ENCODE peak calls at places on chromosome 14, in seven cellular contexts. K is activated CD8-positive, alpha-beta memory T cell treated with anti-CD3 and anti-CD28 coated beads, Interleukin-2, amount 50 U/mL, for 4 hours; T is Panc1; V is DMS 273 treated with DMSO at 0.1 percent for 48 hours; N is fibroblast of pulmonary artery; E is fibroblast of the conjunctiva; S is NCI-H146. F is an unnamed sample.

GRCh38 chr14:99832326-99832725 is 39.1 kb downstream of the EML1 start:
- DNase-seq in S (no peak), V (no peak), N (no peak), E (no peak), T (no peak), K (no peak), F (no peak)

GRCh38 chr14:72611956-72612500 is 281.9 kb downstream of the DPF3 start:
- DNase-seq in K (no peak), V (no peak), S (no peak), T (no peak), E (no peak), N (no peak), F (no peak)

GRCh38 chr14:99522457-99522891 is 41.3 kb downstream of the CCNK start:
- DNase-seq in K (no peak), S (no peak), T (no peak), V (no peak), E (no peak), N (peak), F (peak)

GRCh38 chr14:33435911-33436310 is 497.2 kb downstream of the NPAS3 start:
- DNase-seq in E (peak), K (no peak), T (no peak), V (no peak), N (peak), S (no peak), F (peak)

GRCh38 chr14:30681752-30682355 is 59.7 kb downstream of the SCFD1 start:
- DNase-seq in N (peak), S (no peak), E (no peak), V (no peak), T (no peak), K (no peak), F (no peak)

GRCh38 chr14:77804592-77804991 is 4.7 kb downstream of the ADCK1 start:
- DNase-seq in T (no peak), V (no peak), N (peak), K (peak), S (peak), E (no peak), F (no peak)

GRCh38 chr14:86574026-86574777 is 1044.3 kb downstream of the FLRT2 start:
- DNase-seq in E (no peak), S (no peak), V (no peak), K (no peak), T (peak), N (peak), F (peak)

GRCh38 chr14:104731249-104731924 is 7.4 kb downstream of the ADSS1 start:
- DNase-seq in N (no peak), T (no peak), E (no peak), V (no peak), K (no peak), S (peak), F (no peak)

GRCh38 chr14:55514819-55515470 is 65.1 kb upstream of the KTN1 start:
- DNase-seq in V (no peak), S (no peak), E (peak), K (no peak), N (peak), T (peak), F (no peak)

GRCh38 chr14:99479160-99479902 is 1.3 kb downstream of the SETD3 start:
- DNase-seq in K (no peak), T (no peak), S (no peak), N (peak), V (no peak), E (no peak), F (peak)

GRCh38 chr14:64637735-64638473 is 66.3 kb upstream of the PLEKHG3 start:
- DNase-seq in S (no peak), V (no peak), T (no peak), E (no peak), K (no peak), N (no peak), F (no peak)

GRCh38 chr14:54681819-54682261 is 114.9 kb downstream of the SAMD4A start:
- DNase-seq in V (no peak), N (peak), E (no peak), K (no peak), T (no peak), S (no peak), F (no peak)

GRCh38 chr14:21023817-21024667 is 819 bp downstream of the NDRG2 start:
- DNase-seq in N (no peak), E (no peak), K (peak), T (no peak), V (no peak), S (no peak), F (no peak)

GRCh38 chr14:33357225-33358010 is 418.7 kb downstream of the NPAS3 start:
- DNase-seq in E (no peak), S (no peak), V (no peak), N (no peak), K (no peak), T (no peak), F (no peak)

GRCh38 chr14:97185186-97185585 is 388.0 kb downstream of the VRK1 start:
- DNase-seq in E (no peak), N (no peak), T (peak), K (no peak), S (no peak), V (no peak), F (no peak)

GRCh38 chr14:53793790-53794560 is 162.7 kb downstream of the BMP4 start:
- DNase-seq in E (no peak), K (no peak), S (no peak), T (no peak), V (no peak), N (peak), F (no peak)

GRCh38 chr14:94066089-94066676 is 14.8 kb downstream of the DDX24 start:
- DNase-seq in S (no peak), K (no peak), N (no peak), V (no peak), E (no peak), T (no peak), F (no peak)

GRCh38 chr14:32814721-32815120 is 124.0 kb upstream of the NPAS3 start:
- DNase-seq in V (no peak), S (no peak), E (no peak), K (no peak), N (no peak), T (no peak), F (no peak)

GRCh38 chr14:28681681-28682080 is 84.9 kb upstream of the FOXG1 start:
- DNase-seq in K (no peak), N (no peak), S (no peak), E (no peak), T (no peak), V (no peak), F (no peak)

GRCh38 chr14:105980224-105980623 is 453.8 kb downstream of the TMEM121 start:
- DNase-seq in N (no peak), T (no peak), K (no peak), S (no peak), E (no peak), V (peak), F (no peak)

GRCh38 chr14:57609313-57609712 is 115.7 kb upstream of the CCDC198 start:
- DNase-seq in N (no peak), T (no peak), S (no peak), E (no peak), V (no peak), K (no peak), F (no peak)

GRCh38 chr14:44979740-44980346 is 17.9 kb downstream of the TOGARAM1 start:
- DNase-seq in N (peak), K (no peak), S (no peak), T (no peak), E (no peak), V (peak), F (no peak)

GRCh38 chr14:56195727-56196126 is 77.5 kb downstream of the PELI2 start:
- DNase-seq in E (no peak), V (peak), S (peak), N (no peak), K (no peak), T (no peak), F (no peak)

GRCh38 chr14:99728231-99728920 is 44.3 kb downstream of the CYP46A1 start:
- DNase-seq in N (no peak), E (no peak), V (no peak), S (no peak), K (peak), T (no peak), F (no peak)

GRCh38 chr14:24132061-24132685 is 1.7 kb downstream of the FITM1 start:
- DNase-seq in V (no peak), S (peak), N (no peak), E (no peak), T (no peak), K (no peak), F (no peak)

GRCh38 chr14:92754956-92755355 is 6.5 kb upstream of the LGMN start:
- DNase-seq in N (no peak), K (no peak), V (no peak), E (no peak), S (peak), T (no peak), F (no peak)

GRCh38 chr14:21780429-21781084 is 106.9 kb upstream of the OR4E1 start:
- DNase-seq in K (no peak), V (no peak), N (no peak), S (no peak), T (no peak), E (no peak), F (no peak)